ENCODE peak calls at places on chromosome 7, in nine cellular contexts. J is KBM-7; V is stimulated activated CD8-positive, alpha-beta memory T cell treated with anti-CD3 and anti-CD28 coated beads, Interleukin-4, amount 100 ng/mL, for 4 hours; M is heart right ventricle; W is upper lobe of right lung; P is GM23248; E is B cell; A is epithelial cell of esophagus; Q is A673. G is an unnamed sample.

GRCh38 chr7:128861957-128862570 is 592 bp upstream of the ATP6V1F start:
- DNase-seq in J (no peak), V (no peak), M (no peak), W (no peak), P (no peak), E (no peak), A (no peak), Q (no peak), G (no peak)

GRCh38 chr7:6027806-6028365 is 3.3 kb upstream of the ANKRD61 start:
- DNase-seq in J (no peak), V (no peak), M (no peak), W (no peak), P (no peak), E (no peak), A (no peak), Q (no peak), G (no peak)

GRCh38 chr7:130650616-130651015 is 17.9 kb downstream of the COPG2 start:
- DNase-seq in J (no peak), V (no peak), M (no peak), W (no peak), P (no peak), E (no peak), A (no peak), Q (no peak), G (no peak)

GRCh38 chr7:89054364-89054763 is 258.8 kb upstream of the TEX47 start:
- DNase-seq in J (no peak), V (no peak), M (no peak), W (no peak), P (no peak), E (no peak), A (no peak), Q (no peak), G (no peak)

GRCh38 chr7:55436457-55436856 is 71.3 kb downstream of the LANCL2 start:
- DNase-seq in J (no peak), V (no peak), M (no peak), W (no peak), P (no peak), E (no peak), A (no peak), Q (no peak), G (no peak)

GRCh38 chr7:27329917-27330316 is 87.3 kb downstream of the EVX1 start:
- DNase-seq in J (no peak), V (no peak), M (no peak), W (no peak), P (peak; percentile 18), E (no peak), A (no peak), Q (no peak), G (no peak)

GRCh38 chr7:111301891-111302290 is 211.0 kb downstream of the LRRN3 start:
- DNase-seq in J (no peak), V (no peak), M (no peak), W (no peak), P (peak; percentile 1), E (no peak), A (peak; percentile 2), Q (no peak), G (no peak)

GRCh38 chr7:107035446-107035845 is 9.1 kb upstream of the PRKAR2B start:
- DNase-seq in J (no peak), V (no peak), M (no peak), W (no peak), P (peak; percentile 94), E (no peak), A (peak; percentile 62), Q (no peak), G (no peak)

GRCh38 chr7:20598479-20599419 is 16.7 kb upstream of the ABCB5 start:
- DNase-seq in J (peak; percentile 66), V (no peak), M (no peak), W (no peak), P (peak; percentile 67), E (peak; percentile 29), A (peak; percentile 81), Q (peak; percentile 74), G (no peak)

GRCh38 chr7:3272691-3273141 is 28.3 kb upstream of the SDK1 start:
- DNase-seq in J (no peak), V (no peak), M (no peak), W (no peak), P (no peak), E (no peak), A (peak; percentile 9), Q (no peak), G (no peak)

GRCh38 chr7:66415659-66416265 is 210.6 kb downstream of the TPST1 start:
- DNase-seq in J (no peak), V (no peak), M (no peak), W (no peak), P (peak; percentile 45), E (no peak), A (no peak), Q (no peak), G (no peak)

GRCh38 chr7:159155410-159155809 is 10.7 kb upstream of the VIPR2 start:
- DNase-seq in J (no peak), V (no peak), M (no peak), W (no peak), P (no peak), E (no peak), A (no peak), Q (no peak), G (no peak)

GRCh38 chr7:43363429-43363894 is 219.4 kb upstream of the STK17A start:
- DNase-seq in J (no peak), V (no peak), M (no peak), W (no peak), P (no peak), E (no peak), A (no peak), Q (peak; percentile 48), G (no peak)

GRCh38 chr7:157462840-157463239 is 126.0 kb downstream of the DNAJB6 start:
- DNase-seq in J (no peak), V (no peak), M (no peak), W (no peak), P (no peak), E (no peak), A (no peak), Q (no peak), G (peak; percentile 19)

GRCh38 chr7:80393786-80394185 is 118.1 kb downstream of the GNAT3 start:
- DNase-seq in J (no peak), V (no peak), M (no peak), W (no peak), P (no peak), E (no peak), A (no peak), Q (no peak), G (no peak)

GRCh38 chr7:128458956-128459355 is 3.3 kb downstream of the HILPDA start:
- DNase-seq in J (no peak), V (no peak), M (no peak), W (no peak), P (no peak), E (no peak), A (no peak), Q (no peak), G (no peak)

GRCh38 chr7:66682350-66683093 is 53.8 kb downstream of the KCTD7 start:
- DNase-seq in J (no peak), V (no peak), M (peak; percentile 34), W (no peak), P (peak; percentile 86), E (no peak), A (peak; percentile 53), Q (no peak), G (peak; percentile 69)

GRCh38 chr7:158973941-158974785 is 117.8 kb downstream of the DYNC2I1 start:
- DNase-seq in J (no peak), V (no peak), M (no peak), W (no peak), P (no peak), E (peak; percentile 78), A (no peak), Q (no peak), G (no peak)

GRCh38 chr7:29308424-29308823 is 113.8 kb downstream of the CHN2 start:
- DNase-seq in J (no peak), V (no peak), M (no peak), W (no peak), P (no peak), E (no peak), A (no peak), Q (no peak), G (no peak)

GRCh38 chr7:97733276-97734206 is 1.7 kb downstream of the TAC1 start:
- DNase-seq in J (no peak), V (no peak), M (no peak), W (no peak), P (peak; percentile 10), E (no peak), A (peak; percentile 2), Q (no peak), G (no peak)

GRCh38 chr7:47253650-47254080 is 328.2 kb downstream of the TNS3 start:
- DNase-seq in J (peak; percentile 56), V (no peak), M (peak; percentile 18), W (no peak), P (peak; percentile 87), E (no peak), A (peak; percentile 20), Q (peak; percentile 3), G (no peak)

GRCh38 chr7:22292519-22292918 is 64.4 kb downstream of the RAPGEF5 start:
- DNase-seq in J (no peak), V (no peak), M (no peak), W (no peak), P (no peak), E (no peak), A (no peak), Q (peak; percentile 24), G (no peak)

GRCh38 chr7:41979834-41980307 is 257.1 kb downstream of the GLI3 start:
- DNase-seq in J (peak; percentile 45), V (no peak), M (no peak), W (no peak), P (peak; percentile 60), E (no peak), A (peak; percentile 34), Q (peak; percentile 69), G (no peak)

GRCh38 chr7:145698526-145699262 is 417.9 kb upstream of the CNTNAP2 start:
- DNase-seq in J (no peak), V (no peak), M (no peak), W (no peak), P (no peak), E (no peak), A (peak; percentile 11), Q (no peak), G (no peak)

GRCh38 chr7:150903627-150904026 is 51.3 kb downstream of the AOC1 start:
- DNase-seq in J (no peak), V (no peak), M (peak; percentile 77), W (peak; percentile 75), P (peak; percentile 81), E (no peak), A (peak; percentile 34), Q (no peak), G (peak; percentile 71)

GRCh38 chr7:150369740-150370501 is 1.3 kb downstream of the REPIN1 start:
- DNase-seq in J (no peak), V (no peak), M (no peak), W (no peak), P (peak; percentile 30), E (no peak), A (peak; percentile 13), Q (no peak), G (no peak)

GRCh38 chr7:3028071-3028766 is 15.4 kb downstream of the CARD11 start:
- DNase-seq in J (no peak), V (no peak), M (no peak), W (peak; percentile 60), P (peak; percentile 48), E (no peak), A (peak; percentile 85), Q (no peak), G (no peak)

GRCh38 chr7:412731-413356 is 106.8 kb downstream of the PDGFA start:
- DNase-seq in J (no peak), V (no peak), M (no peak), W (no peak), P (no peak), E (no peak), A (no peak), Q (no peak), G (no peak)

GRCh38 chr7:30555525-30555924 is 39.2 kb upstream of the GARS1 start:
- DNase-seq in J (no peak), V (no peak), M (no peak), W (no peak), P (no peak), E (no peak), A (no peak), Q (no peak), G (no peak)

GRCh38 chr7:18667466-18667865 is 171.9 kb downstream of the HDAC9 start:
- DNase-seq in J (peak; percentile 5), V (no peak), M (no peak), W (no peak), P (peak; percentile 77), E (no peak), A (peak; percentile 69), Q (peak; percentile 96), G (no peak)

GRCh38 chr7:95859434-95859833 is 87.1 kb downstream of the DYNC1I1 start:
- DNase-seq in J (no peak), V (no peak), M (no peak), W (no peak), P (peak; percentile 71), E (no peak), A (peak; percentile 19), Q (no peak), G (no peak)